ENCODE peak calls at places on chromosomes 7 and 10, in four cellular contexts. A is fibroblast of lung, J is GM23248, P is OCI-LY7. X is an unnamed sample.

GRCh38 chr7:5284304-5285281 is 1.9 kb downstream of the SLC29A4 start:
- DNase-seq in J (no peak), P (peak; percentile 72), A (peak; percentile 24), X (no peak)

GRCh38 chr10:44070282-44070681 is 314.6 kb downstream of the CXCL12 start:
- DNase-seq in J (no peak), P (no peak), A (no peak), X (no peak)

GRCh38 chr10:11899067-11899876 is 76.1 kb downstream of the PROSER2 start:
- DNase-seq in P (no peak), J (no peak), A (no peak), X (no peak)

GRCh38 chr7:64639267-64640001 is 26.5 kb upstream of the ZNF107 start:
- DNase-seq in P (peak; percentile 53), A (no peak), J (no peak), X (no peak)

GRCh38 chr10:71832967-71833366 is 18.1 kb downstream of the PSAP start:
- DNase-seq in A (no peak), J (no peak), P (peak; percentile 42), X (no peak)

GRCh38 chr7:49848211-49848841 is 74.9 kb downstream of the VWC2 start:
- DNase-seq in J (no peak), A (no peak), P (no peak), X (no peak)

GRCh38 chr10:20712766-20713165 is 184.3 kb downstream of the NEBL start:
- DNase-seq in P (no peak), A (no peak), J (no peak), X (no peak)

GRCh38 chr10:70378122-70378521 is 4.3 kb downstream of the LRRC20 start:
- DNase-seq in P (no peak), J (peak; percentile 86), A (peak; percentile 80), X (peak; percentile 97)

GRCh38 chr7:43112941-43113621 is 634 bp downstream of the HECW1 start:
- DNase-seq in P (no peak), J (peak; percentile 86), A (peak; percentile 63), X (peak; percentile 57)

GRCh38 chr10:53209941-53210611 is 437.5 kb upstream of the MBL2 start:
- DNase-seq in J (peak; percentile 9), P (peak; percentile 8), A (peak; percentile 42), X (peak; percentile 0)

GRCh38 chr7:88500146-88500545 is 193.5 kb upstream of the STEAP4 start:
- DNase-seq in J (peak; percentile 14), A (no peak), P (no peak), X (no peak)

GRCh38 chr10:2989292-2989947 is 77.9 kb upstream of the PFKP start:
- DNase-seq in P (no peak), A (no peak), J (no peak), X (no peak)

GRCh38 chr7:1946461-1947450 is 276.7 kb downstream of the ELFN1 start:
- DNase-seq in J (no peak), P (no peak), A (no peak), X (no peak)

GRCh38 chr10:43077421-43078171 is 727 bp downstream of the RET start:
- DNase-seq in A (no peak), J (peak; percentile 16), P (no peak), X (no peak)

GRCh38 chr7:101235522-101235921 is 2.1 kb downstream of the CLDN15 start:
- DNase-seq in A (no peak), J (no peak), P (no peak), X (no peak)

GRCh38 chr10:114357591-114357990 is 46.7 kb downstream of the AFAP1L2 start:
- DNase-seq in J (no peak), P (no peak), A (no peak), X (no peak)

GRCh38 chr10:89029201-89029600 is 38.6 kb downstream of the FAS start:
- DNase-seq in J (peak; percentile 33), P (no peak), A (peak; percentile 38), X (no peak)

GRCh38 chr7:24965831-24966708 is 13.9 kb downstream of the OSBPL3 start:
- DNase-seq in P (peak; percentile 83), J (no peak), A (no peak), X (peak; percentile 60)

GRCh38 chr10:87750817-87751216 is 67.2 kb downstream of the ATAD1 start:
- DNase-seq in J (no peak), A (no peak), P (no peak), X (no peak)

GRCh38 chr7:24409429-24410024 is 125.5 kb downstream of the NPY start:
- DNase-seq in J (no peak), A (no peak), P (no peak), X (no peak)

GRCh38 chr7:39360766-39361165 is 205.4 kb upstream of the YAE1 start:
- DNase-seq in J (no peak), A (no peak), P (no peak), X (no peak)

GRCh38 chr7:43248961-43249807 is 136.7 kb downstream of the HECW1 start:
- DNase-seq in A (peak; percentile 83), P (no peak), J (peak; percentile 91), X (peak; percentile 50)

GRCh38 chr7:136163333-136163732 is 186.2 kb upstream of the MTPN start:
- DNase-seq in J (no peak), P (no peak), A (peak; percentile 44), X (no peak)

GRCh38 chr7:91496251-91496820 is 232.1 kb downstream of the FZD1 start:
- DNase-seq in A (no peak), J (no peak), P (no peak), X (no peak)

DNA sequence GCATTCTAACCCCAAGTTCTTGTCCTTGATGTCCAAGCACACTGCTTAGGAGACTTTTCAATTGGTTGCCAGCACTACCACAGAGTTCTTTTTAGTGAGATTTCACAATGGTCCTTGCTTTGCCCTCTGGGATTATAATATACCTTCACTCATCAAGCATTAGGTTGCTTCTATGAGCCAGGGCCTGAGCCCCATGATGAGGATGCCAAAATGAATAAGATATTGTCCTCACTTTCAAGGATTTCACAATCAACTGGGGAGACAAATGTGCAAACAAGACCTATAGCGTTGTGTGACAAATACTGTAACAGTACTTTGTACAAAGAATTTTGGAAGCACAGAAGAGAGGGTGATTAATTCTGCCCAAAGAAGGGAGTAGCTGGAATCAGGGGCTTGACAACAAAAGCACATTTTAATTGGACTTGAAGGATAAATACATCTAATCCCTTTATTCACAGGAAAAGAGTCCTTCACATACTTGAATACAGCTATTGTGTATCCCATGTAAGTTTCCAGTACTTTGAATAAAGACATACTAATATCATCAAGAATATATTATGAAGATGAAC is 263.6 kb upstream of the LRRN3 start:
- DNase-seq in J (no peak), P (no peak), A (no peak), X (no peak)
- H3K4me2 ChIP-seq in J (no peak overlapping the region), P (no peak overlapping the region), A (no peak overlapping the region), X (no peak overlapping the region)

GRCh38 chr10:50469778-50470193 is 154.0 kb downstream of the SGMS1 start:
- DNase-seq in P (no peak), J (peak; percentile 50), A (peak; percentile 13), X (no peak)

GRCh38 chr10:50470345-50470744 is 153.4 kb downstream of the SGMS1 start:
- DNase-seq in J (peak; percentile 8), P (no peak), A (no peak), X (no peak)

GRCh38 chr10:50467209-50467608 is 156.5 kb downstream of the SGMS1 start:
- DNase-seq in P (no peak), A (no peak), J (no peak), X (no peak)

GRCh38 chr10:50470798-50471582 is 152.8 kb downstream of the SGMS1 start:
- DNase-seq in J (peak; percentile 20), P (no peak), A (no peak), X (peak; percentile 86)

GRCh38 chr10:50469288-50469687 is 154.5 kb downstream of the SGMS1 start:
- DNase-seq in J (peak; percentile 65), A (peak; percentile 28), P (no peak), X (peak; percentile 47)
- H3K4me2 ChIP-seq in J (peak overlapping the region; percentile 64), A (no peak overlapping the region), P (no peak overlapping the region), X (peak overlapping the region; percentile 26)

DNA sequence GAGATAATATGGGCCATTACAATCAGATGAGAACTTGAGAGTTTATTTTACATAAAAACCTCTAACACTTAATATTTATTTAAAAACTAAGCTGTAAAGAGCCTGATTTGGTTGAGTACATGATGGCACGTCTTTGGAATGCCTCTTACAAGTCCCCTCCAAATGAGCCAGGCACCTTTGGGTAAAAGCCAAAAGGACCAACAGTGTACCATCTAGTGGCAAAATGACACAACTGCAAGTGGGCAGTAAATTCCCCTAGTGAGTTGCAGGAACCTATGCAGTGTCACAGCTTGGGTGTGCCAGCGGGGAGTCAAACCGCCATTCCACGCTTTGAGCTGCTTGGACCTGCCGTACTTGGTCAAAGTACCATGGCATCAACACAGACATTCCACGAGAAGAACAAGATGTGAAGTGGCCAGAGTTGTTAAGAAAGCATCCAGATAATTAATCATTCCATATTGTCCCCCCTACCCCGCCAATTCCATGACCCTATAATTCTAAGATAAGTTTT is 115.3 kb downstream of the SORBS1 start:
- DNase-seq in J (peak; percentile 86), P (peak; percentile 58), A (peak; percentile 82), X (peak; percentile 80)
- H3K4me2 ChIP-seq in J (peak overlapping the region; percentile 73), P (no peak overlapping the region), A (no peak overlapping the region), X (peak overlapping the region; percentile 65)

GRCh38 chr7:92808006-92808405 is 28.4 kb downstream of the CDK6 start:
- DNase-seq in J (peak; percentile 76), A (peak; percentile 52), P (no peak), X (no peak)
- H3K4me2 ChIP-seq in J (peak overlapping the region; percentile 70), A (peak overlapping the region; percentile 20), P (no peak overlapping the region), X (no peak overlapping the region)

GRCh38 chr10:125032474-125032873 is 90.6 kb downstream of the ZRANB1 start:
- DNase-seq in P (no peak), A (no peak), J (no peak), X (no peak)

GRCh38 chr10:125033146-125033924 is 91.4 kb downstream of the ZRANB1 start:
- DNase-seq in J (no peak), A (no peak), P (no peak), X (no peak)

GRCh38 chr10:125035588-125036298 is 93.8 kb downstream of the ZRANB1 start:
- DNase-seq in P (no peak), A (no peak), J (no peak), X (no peak)

GRCh38 chr10:125035136-125035535 is 93.2 kb downstream of the ZRANB1 start:
- DNase-seq in P (no peak), A (peak; percentile 95), J (peak; percentile 84), X (peak; percentile 98)

DNA sequence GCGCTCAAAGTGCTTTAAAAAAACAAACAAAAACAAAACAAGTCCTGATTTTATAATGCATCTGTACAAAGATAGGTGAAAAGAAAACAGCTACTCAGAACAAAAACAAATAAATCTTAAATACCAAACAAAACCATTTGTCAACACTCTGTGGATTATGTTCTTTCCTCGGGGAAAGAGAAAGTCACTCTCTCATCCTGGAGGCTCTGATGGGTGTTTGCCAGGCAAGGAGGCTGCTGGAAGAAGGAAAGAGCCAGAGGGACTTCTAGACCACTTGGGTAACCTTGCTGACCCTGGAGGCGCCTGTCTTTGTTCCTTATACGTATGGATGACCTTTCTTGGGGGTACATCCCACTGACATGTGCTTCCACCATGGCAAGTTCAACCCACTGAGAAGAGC is 92.7 kb downstream of the ZRANB1 start:
- DNase-seq in P (no peak), J (peak; percentile 49), A (peak; percentile 44), X (no peak)
- H3K4me2 ChIP-seq in P (no peak overlapping the region), J (peak overlapping the region; percentile 46), A (peak overlapping the region; percentile 13), X (peak overlapping the region; percentile 81)

GRCh38 chr7:16804674-16805439 is at the start of gene AGR2:
- DNase-seq in P (no peak), J (no peak), A (no peak), X (no peak)
- H3K4me2 ChIP-seq in P (no peak within 1 kb of the TSS), J (no peak within 1 kb of the TSS), A (no peak within 1 kb of the TSS), X (peak within 1 kb of the TSS; percentile 13)

X was measured in astrocyte.